ENCODE peak calls at places on chromosomes 7 and 10, in five cellular contexts. S, H, X, B and T are unnamed samples.

GRCh38 chr7:83908526-83908925 is 259.6 kb upstream of the SEMA3E start:
- DNase-seq in S (no peak), H (no peak), X (no peak), B (no peak), T (no peak)

GRCh38 chr10:92690211-92691041 is 671 bp downstream of the HHEX start:
- DNase-seq in S (no peak), H (peak), X (peak), B (peak), T (peak)

GRCh38 chr10:103696094-103696410 is 159.3 kb downstream of the SH3PXD2A start:
- DNase-seq in S (no peak), H (no peak), X (no peak), B (no peak), T (no peak)

GRCh38 chr10:100038561-100039071 is 28.9 kb upstream of the DNMBP start:
- DNase-seq in S (no peak), H (no peak), X (no peak), B (no peak), T (no peak)

GRCh38 chr10:78634389-78634815 is 434.4 kb upstream of the ZMIZ1 start:
- DNase-seq in S (no peak), H (no peak), X (no peak), B (no peak), T (peak)

GRCh38 chr10:68876919-68877250 is 24.2 kb upstream of the DDX50 start:
- DNase-seq in S (no peak), H (no peak), X (no peak), B (no peak), T (no peak)

GRCh38 chr7:73612598-73613269 is 11.6 kb downstream of the MLXIPL start:
- DNase-seq in S (no peak), H (no peak), X (no peak), B (no peak), T (no peak)

GRCh38 chr7:94154858-94155257 is 150.7 kb upstream of the BET1 start:
- DNase-seq in S (no peak), H (no peak), X (no peak), B (no peak), T (no peak)

GRCh38 chr7:44307905-44308740 is 17.3 kb downstream of the CAMK2B start:
- DNase-seq in S (no peak), H (no peak), X (no peak), B (no peak), T (peak)

GRCh38 chr7:102279537-102280400 is 6.9 kb upstream of the SH2B2 start:
- DNase-seq in S (peak), H (peak), X (peak), B (peak), T (peak)

GRCh38 chr7:12422449-12423320 is 19.0 kb upstream of the VWDE start:
- DNase-seq in S (no peak), H (no peak), X (no peak), B (no peak), T (no peak)

GRCh38 chr7:120404042-120404441 is 131.1 kb downstream of the KCND2 start:
- DNase-seq in S (no peak), H (no peak), X (no peak), B (no peak), T (no peak)

GRCh38 chr10:58970160-58970915 is 206.1 kb upstream of the PHYHIPL start:
- DNase-seq in S (no peak), H (no peak), X (no peak), B (no peak), T (no peak)

GRCh38 chr10:91088300-91089140 is 131.9 kb upstream of the PCGF5 start:
- DNase-seq in S (no peak), H (peak), X (no peak), B (peak), T (no peak)

GRCh38 chr7:149776305-149776704 is 2.9 kb upstream of the ZNF467 start:
- DNase-seq in S (no peak), H (no peak), X (no peak), B (no peak), T (peak)

GRCh38 chr10:84543077-84543476 is 214.7 kb downstream of the CCSER2 start:
- DNase-seq in S (no peak), H (no peak), X (no peak), B (no peak), T (peak)

GRCh38 chr10:49365675-49366415 is 30.0 kb downstream of the DRGX start:
- DNase-seq in S (no peak), H (no peak), X (no peak), B (no peak), T (no peak)

GRCh38 chr7:68873616-68874015 is 724.7 kb upstream of the AUTS2 start:
- DNase-seq in S (no peak), H (no peak), X (no peak), B (no peak), T (no peak)

GRCh38 chr10:59432207-59432900 is 70.0 kb upstream of the FAM13C start:
- DNase-seq in S (no peak), H (no peak), X (no peak), B (no peak), T (no peak)

GRCh38 chr10:93821051-93821772 is 63.5 kb downstream of the LGI1 start:
- DNase-seq in S (no peak), H (no peak), X (no peak), B (peak), T (no peak)

GRCh38 chr7:153638821-153639435 is 413.3 kb upstream of the DPP6 start:
- DNase-seq in S (no peak), H (no peak), X (no peak), B (no peak), T (no peak)

GRCh38 chr7:55641273-55641691 is 69.0 kb upstream of the VOPP1 start:
- DNase-seq in S (no peak), H (peak), X (peak), B (peak), T (peak)